ENCODE peak calls at places on chromosomes 16 and 17, in ten cellular contexts. One of them, this sample, is unnamed.

GRCh38 chr17:73973881-73974409 is 229.5 kb upstream of the RPL38 start:
- DNase-seq in tibial artery: peak
- DNase-seq in CD4-positive, alpha-beta T cell: no peak
- DNase-seq in RWPE1: no peak
- DNase-seq in Calu3: no peak
- DNase-seq in GM10248: no peak
- DNase-seq in ovary: no peak
- DNase-seq in bronchial epithelial cell: no peak
- DNase-seq in WTC11: no peak
- DNase-seq in endothelial cell: no peak
- DNase-seq in this sample: no peak

GRCh38 chr17:1996243-1997145 is 28.6 kb downstream of the RTN4RL1 start:
- DNase-seq in tibial artery: no peak
- DNase-seq in CD4-positive, alpha-beta T cell: no peak
- DNase-seq in RWPE1: no peak
- DNase-seq in Calu3: no peak
- DNase-seq in GM10248: no peak
- DNase-seq in ovary: no peak
- DNase-seq in bronchial epithelial cell: no peak
- DNase-seq in WTC11: no peak
- DNase-seq in endothelial cell: no peak
- DNase-seq in this sample: no peak

GRCh38 chr17:38498353-38498752 is 70.1 kb downstream of the ARHGAP23 start:
- DNase-seq in tibial artery: no peak
- DNase-seq in CD4-positive, alpha-beta T cell: no peak
- DNase-seq in RWPE1: no peak
- DNase-seq in Calu3: no peak
- DNase-seq in GM10248: no peak
- DNase-seq in ovary: no peak
- DNase-seq in bronchial epithelial cell: no peak
- DNase-seq in WTC11: peak
- DNase-seq in endothelial cell: no peak
- DNase-seq in this sample: no peak

GRCh38 chr17:42679001-42679491 is 2.3 kb upstream of the PLEKHH3 start:
- DNase-seq in tibial artery: peak
- DNase-seq in CD4-positive, alpha-beta T cell: peak
- DNase-seq in RWPE1: peak
- DNase-seq in Calu3: peak
- DNase-seq in GM10248: peak
- DNase-seq in ovary: peak
- DNase-seq in bronchial epithelial cell: peak
- DNase-seq in WTC11: no peak
- DNase-seq in endothelial cell: no peak
- DNase-seq in this sample: no peak

GRCh38 chr17:14745122-14745521 is 444.2 kb downstream of the HS3ST3B1 start:
- DNase-seq in tibial artery: no peak
- DNase-seq in CD4-positive, alpha-beta T cell: no peak
- DNase-seq in RWPE1: peak
- DNase-seq in Calu3: no peak
- DNase-seq in GM10248: no peak
- DNase-seq in ovary: no peak
- DNase-seq in bronchial epithelial cell: peak
- DNase-seq in WTC11: no peak
- DNase-seq in endothelial cell: no peak
- DNase-seq in this sample: no peak

GRCh38 chr16:1920727-1921155 is 2.5 kb upstream of the HS3ST6 start:
- DNase-seq in tibial artery: no peak
- DNase-seq in CD4-positive, alpha-beta T cell: no peak
- DNase-seq in RWPE1: no peak
- DNase-seq in Calu3: peak
- DNase-seq in GM10248: no peak
- DNase-seq in ovary: no peak
- DNase-seq in bronchial epithelial cell: no peak
- DNase-seq in WTC11: peak
- DNase-seq in endothelial cell: peak
- DNase-seq in this sample: peak

GRCh38 chr16:85384831-85385462 is 228.2 kb upstream of the GSE1 start:
- DNase-seq in tibial artery: no peak
- DNase-seq in CD4-positive, alpha-beta T cell: no peak
- DNase-seq in RWPE1: peak
- DNase-seq in Calu3: peak
- DNase-seq in GM10248: no peak
- DNase-seq in ovary: no peak
- DNase-seq in bronchial epithelial cell: peak
- DNase-seq in WTC11: peak
- DNase-seq in endothelial cell: no peak
- DNase-seq in this sample: no peak

GRCh38 chr17:27282054-27282501 is 11.8 kb upstream of the WSB1 start:
- DNase-seq in tibial artery: no peak
- DNase-seq in CD4-positive, alpha-beta T cell: no peak
- DNase-seq in RWPE1: no peak
- DNase-seq in Calu3: no peak
- DNase-seq in GM10248: peak
- DNase-seq in ovary: no peak
- DNase-seq in bronchial epithelial cell: no peak
- DNase-seq in WTC11: no peak
- DNase-seq in endothelial cell: no peak
- DNase-seq in this sample: no peak

GRCh38 chr16:89217138-89217387 is 440 bp upstream of the ZNF778 start:
- DNase-seq in tibial artery: no peak
- DNase-seq in CD4-positive, alpha-beta T cell: no peak
- DNase-seq in RWPE1: no peak
- DNase-seq in Calu3: no peak
- DNase-seq in GM10248: no peak
- DNase-seq in ovary: no peak
- DNase-seq in bronchial epithelial cell: no peak
- DNase-seq in WTC11: no peak
- DNase-seq in endothelial cell: no peak
- DNase-seq in this sample: no peak

GRCh38 chr17:74362811-74363498 is 1.3 kb upstream of the BTBD17 start:
- DNase-seq in tibial artery: no peak
- DNase-seq in CD4-positive, alpha-beta T cell: no peak
- DNase-seq in RWPE1: no peak
- DNase-seq in Calu3: no peak
- DNase-seq in GM10248: no peak
- DNase-seq in ovary: no peak
- DNase-seq in bronchial epithelial cell: no peak
- DNase-seq in WTC11: no peak
- DNase-seq in endothelial cell: no peak
- DNase-seq in this sample: no peak

GRCh38 chr16:89422527-89422904 is 67.8 kb downstream of the ANKRD11 start:
- DNase-seq in tibial artery: peak
- DNase-seq in CD4-positive, alpha-beta T cell: no peak
- DNase-seq in RWPE1: no peak
- DNase-seq in Calu3: no peak
- DNase-seq in GM10248: peak
- DNase-seq in ovary: no peak
- DNase-seq in bronchial epithelial cell: no peak
- DNase-seq in WTC11: no peak
- DNase-seq in endothelial cell: no peak
- DNase-seq in this sample: no peak

GRCh38 chr17:58352843-58353719 is 1.1 kb upstream of the SUPT4H1 start:
- DNase-seq in tibial artery: peak
- DNase-seq in CD4-positive, alpha-beta T cell: no peak
- DNase-seq in RWPE1: no peak
- DNase-seq in Calu3: no peak
- DNase-seq in GM10248: no peak
- DNase-seq in ovary: peak
- DNase-seq in bronchial epithelial cell: peak
- DNase-seq in WTC11: peak
- DNase-seq in endothelial cell: no peak
- DNase-seq in this sample: no peak

GRCh38 chr17:489758-490329 is 137.2 kb upstream of the RPH3AL start:
- DNase-seq in tibial artery: no peak
- DNase-seq in CD4-positive, alpha-beta T cell: peak
- DNase-seq in RWPE1: no peak
- DNase-seq in Calu3: peak
- DNase-seq in GM10248: peak
- DNase-seq in ovary: peak
- DNase-seq in bronchial epithelial cell: no peak
- DNase-seq in WTC11: peak
- DNase-seq in endothelial cell: peak
- DNase-seq in this sample: peak

GRCh38 chr17:29096094-29096493 is 53.2 kb downstream of the PIPOX start:
- DNase-seq in tibial artery: no peak
- DNase-seq in CD4-positive, alpha-beta T cell: no peak
- DNase-seq in RWPE1: no peak
- DNase-seq in Calu3: no peak
- DNase-seq in GM10248: no peak
- DNase-seq in ovary: no peak
- DNase-seq in bronchial epithelial cell: no peak
- DNase-seq in WTC11: no peak
- DNase-seq in endothelial cell: no peak
- DNase-seq in this sample: no peak

DNA sequence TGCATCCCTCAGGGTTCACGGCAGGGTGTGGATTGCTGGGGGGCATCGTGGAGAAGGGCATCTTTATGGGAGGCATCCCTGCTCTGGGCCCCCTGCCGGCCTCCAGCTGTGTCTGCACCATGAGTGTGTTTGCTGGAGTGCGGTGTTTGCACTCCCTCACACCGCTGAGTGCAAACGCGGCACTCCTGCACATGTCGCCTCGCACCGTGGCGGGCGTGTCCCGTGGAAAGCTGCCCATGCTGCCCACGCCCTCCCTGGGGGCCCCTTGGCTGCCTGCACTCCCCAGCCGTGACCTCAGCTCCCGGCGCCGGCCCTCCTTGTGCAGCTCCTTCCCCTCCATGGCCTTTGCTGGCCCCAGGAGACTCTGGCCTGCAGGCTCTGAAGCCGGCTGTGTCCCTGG is 74.6 kb upstream of the ZNF750 start:
- DNase-seq in tibial artery: no peak
- DNase-seq in CD4-positive, alpha-beta T cell: no peak
- DNase-seq in RWPE1: peak
- DNase-seq in Calu3: no peak
- DNase-seq in GM10248: peak
- DNase-seq in ovary: no peak
- DNase-seq in bronchial epithelial cell: peak
- DNase-seq in WTC11: no peak
- DNase-seq in endothelial cell: no peak
- DNase-seq in this sample: no peak
- TF ChIP-seq CTCF in tibial artery: peak
- TF ChIP-seq CTCF in CD4-positive, alpha-beta T cell: no peak
- TF ChIP-seq CTCF in RWPE1: no peak
- TF ChIP-seq CTCF in Calu3: no peak
- TF ChIP-seq CTCF in GM10248: peak
- TF ChIP-seq CTCF in ovary: no peak
- TF ChIP-seq CTCF in bronchial epithelial cell: peak
- TF ChIP-seq CTCF in WTC11: no peak
- TF ChIP-seq CTCF in endothelial cell: no peak
- TF ChIP-seq CTCF in this sample: no peak

GRCh38 chr17:35116845-35117244 is 2.8 kb downstream of the RAD51D start:
- DNase-seq in tibial artery: no peak
- DNase-seq in CD4-positive, alpha-beta T cell: no peak
- DNase-seq in RWPE1: no peak
- DNase-seq in Calu3: no peak
- DNase-seq in GM10248: no peak
- DNase-seq in ovary: no peak
- DNase-seq in bronchial epithelial cell: no peak
- DNase-seq in WTC11: no peak
- DNase-seq in endothelial cell: no peak
- DNase-seq in this sample: no peak
- TF ChIP-seq CTCF in tibial artery: no peak
- TF ChIP-seq CTCF in CD4-positive, alpha-beta T cell: no peak
- TF ChIP-seq CTCF in RWPE1: no peak
- TF ChIP-seq CTCF in Calu3: no peak
- TF ChIP-seq CTCF in GM10248: no peak
- TF ChIP-seq CTCF in ovary: no peak
- TF ChIP-seq CTCF in bronchial epithelial cell: no peak
- TF ChIP-seq CTCF in WTC11: no peak
- TF ChIP-seq CTCF in endothelial cell: no peak
- TF ChIP-seq CTCF in this sample: no peak

DNA sequence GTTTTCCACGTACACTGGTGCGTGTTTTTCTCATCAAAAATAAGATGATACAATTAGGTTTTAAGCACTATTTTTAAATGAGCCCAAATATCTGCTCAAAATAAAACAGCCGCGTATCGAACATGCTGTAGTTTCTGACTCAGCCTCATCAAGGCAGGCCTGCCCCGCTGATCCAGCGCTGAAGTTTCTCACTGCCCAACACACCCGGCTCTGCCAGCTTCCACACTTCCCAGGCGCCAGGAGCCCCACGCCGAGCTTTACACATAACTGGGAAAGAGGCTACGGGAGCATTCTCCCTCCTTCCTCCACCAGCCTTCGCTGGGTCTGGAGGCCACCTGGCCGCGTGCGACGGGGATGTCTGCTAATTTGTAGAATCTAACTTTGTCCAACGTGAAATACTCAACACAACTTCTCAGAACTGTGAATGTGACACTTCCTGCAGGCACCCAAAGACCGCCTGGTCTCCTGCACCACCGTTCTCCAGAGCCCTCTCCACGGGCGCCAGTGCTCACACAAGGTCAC is 42.1 kb downstream of the MAP1LC3B start:
- DNase-seq in tibial artery: no peak
- DNase-seq in CD4-positive, alpha-beta T cell: no peak
- DNase-seq in RWPE1: no peak
- DNase-seq in Calu3: no peak
- DNase-seq in GM10248: no peak
- DNase-seq in ovary: no peak
- DNase-seq in bronchial epithelial cell: no peak
- DNase-seq in WTC11: no peak
- DNase-seq in endothelial cell: no peak
- DNase-seq in this sample: no peak
- TF ChIP-seq CTCF in tibial artery: no peak
- TF ChIP-seq CTCF in CD4-positive, alpha-beta T cell: no peak
- TF ChIP-seq CTCF in RWPE1: no peak
- TF ChIP-seq CTCF in Calu3: no peak
- TF ChIP-seq CTCF in GM10248: no peak
- TF ChIP-seq CTCF in ovary: no peak
- TF ChIP-seq CTCF in bronchial epithelial cell: no peak
- TF ChIP-seq CTCF in WTC11: no peak
- TF ChIP-seq CTCF in endothelial cell: no peak
- TF ChIP-seq CTCF in this sample: no peak

GRCh38 chr17:67157732-67158639 is 87.0 kb downstream of the HELZ start:
- DNase-seq in tibial artery: no peak
- DNase-seq in CD4-positive, alpha-beta T cell: no peak
- DNase-seq in RWPE1: peak
- DNase-seq in Calu3: no peak
- DNase-seq in GM10248: peak
- DNase-seq in ovary: no peak
- DNase-seq in bronchial epithelial cell: peak
- DNase-seq in WTC11: no peak
- DNase-seq in endothelial cell: no peak
- DNase-seq in this sample: no peak
- TF ChIP-seq CTCF in tibial artery: no peak
- TF ChIP-seq CTCF in CD4-positive, alpha-beta T cell: no peak
- TF ChIP-seq CTCF in RWPE1: no peak
- TF ChIP-seq CTCF in Calu3: no peak
- TF ChIP-seq CTCF in GM10248: peak
- TF ChIP-seq CTCF in ovary: no peak
- TF ChIP-seq CTCF in bronchial epithelial cell: peak
- TF ChIP-seq CTCF in WTC11: no peak
- TF ChIP-seq CTCF in endothelial cell: no peak
- TF ChIP-seq CTCF in this sample: peak

DNA sequence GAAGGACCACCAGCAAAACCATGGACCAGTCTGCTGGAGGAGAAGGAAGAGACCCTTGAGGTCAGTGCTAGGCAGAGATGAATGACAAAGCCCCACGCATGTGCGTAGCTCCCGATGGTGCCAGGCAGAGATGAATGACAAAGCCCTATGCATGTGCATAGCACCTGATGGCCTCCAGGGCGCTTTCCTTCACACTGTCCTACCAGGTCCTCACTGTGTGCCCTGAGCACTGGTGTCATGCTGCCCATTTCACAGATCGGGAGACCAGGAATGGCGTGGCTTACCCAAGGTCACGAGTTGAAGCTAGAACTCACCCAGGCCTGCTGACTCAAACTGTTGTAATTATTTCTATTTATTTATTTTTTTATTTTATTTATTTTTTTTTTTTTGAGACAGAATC is 149.6 kb downstream of the KATNIP start:
- DNase-seq in tibial artery: peak
- DNase-seq in CD4-positive, alpha-beta T cell: no peak
- DNase-seq in RWPE1: no peak
- DNase-seq in Calu3: no peak
- DNase-seq in GM10248: no peak
- DNase-seq in ovary: no peak
- DNase-seq in bronchial epithelial cell: no peak
- DNase-seq in WTC11: no peak
- DNase-seq in endothelial cell: no peak
- DNase-seq in this sample: no peak
- TF ChIP-seq CTCF in tibial artery: no peak
- TF ChIP-seq CTCF in CD4-positive, alpha-beta T cell: no peak
- TF ChIP-seq CTCF in RWPE1: no peak
- TF ChIP-seq CTCF in Calu3: no peak
- TF ChIP-seq CTCF in GM10248: no peak
- TF ChIP-seq CTCF in ovary: no peak
- TF ChIP-seq CTCF in bronchial epithelial cell: no peak
- TF ChIP-seq CTCF in WTC11: no peak
- TF ChIP-seq CTCF in endothelial cell: no peak
- TF ChIP-seq CTCF in this sample: no peak